ENCODE peak calls at places on chromosomes 11 and 22, in five cellular contexts. C is HepG2, U is K562, N is GM12878, F is SK-N-SH. V is an unnamed sample.

GRCh38 chr11:79582434-79582833 is 141.6 kb upstream of the TENM4 start:
- DNase-seq in C (no peak), U (no peak), N (no peak), F (no peak), V (no peak)

GRCh38 chr11:96338910-96339703 is 3.9 kb downstream of the MAML2 start:
- DNase-seq in C (peak), U (no peak), N (peak), F (no peak), V (peak)

GRCh38 chr11:120564573-120565301 is 53.2 kb downstream of the GRIK4 start:
- DNase-seq in C (no peak), U (peak), N (peak), F (peak), V (peak)

GRCh38 chr11:109138200-109138599 is 283.8 kb upstream of the C11orf87 start:
- DNase-seq in C (no peak), U (no peak), N (no peak), F (no peak), V (peak)

GRCh38 chr22:48901324-48901723 is 926.3 kb downstream of the BRD1 start:
- DNase-seq in C (no peak), U (no peak), N (no peak), F (no peak), V (no peak)

GRCh38 chr11:469684-470667 is 19.9 kb downstream of the PTDSS2 start:
- DNase-seq in C (peak), U (no peak), N (no peak), F (peak), V (peak)

GRCh38 chr11:14894657-14895598 is 2.9 kb upstream of the CYP2R1 start:
- DNase-seq in C (no peak), U (no peak), N (no peak), F (no peak), V (peak)

GRCh38 chr22:28143961-28144745 is 225.1 kb upstream of the PITPNB start:
- DNase-seq in C (no peak), U (no peak), N (no peak), F (no peak), V (no peak)

GRCh38 chr22:46068908-46069481 is 81.3 kb upstream of the PPARA start:
- DNase-seq in C (no peak), U (no peak), N (no peak), F (no peak), V (peak)

GRCh38 chr11:13054278-13054677 is 45.2 kb downstream of the RASSF10 start:
- DNase-seq in C (no peak), U (no peak), N (no peak), F (no peak), V (no peak)

GRCh38 chr22:19545935-19546207 is 21.7 kb upstream of the CLDN5 start:
- DNase-seq in C (no peak), U (no peak), N (no peak), F (no peak), V (no peak)

DNA sequence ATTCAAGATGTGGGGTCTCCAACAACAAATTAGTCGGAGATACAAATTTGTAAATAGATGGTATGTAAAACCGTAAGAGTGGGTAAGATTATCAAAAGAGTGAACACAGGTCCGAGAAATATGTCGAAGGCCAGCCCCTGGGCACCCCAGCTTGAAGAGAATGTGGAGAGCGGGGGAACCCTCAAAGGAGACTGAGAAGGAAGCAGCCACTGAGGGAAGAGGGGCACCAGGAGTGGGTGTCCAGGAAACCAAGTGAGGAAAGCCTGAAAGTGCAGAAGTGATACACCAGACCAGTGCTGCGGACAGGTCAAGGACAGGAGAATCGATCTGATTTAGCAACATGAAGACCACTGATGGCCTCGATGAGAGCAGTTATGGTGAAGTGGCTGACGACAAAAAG is 14.4 kb downstream of the APOL5 start:
- DNase-seq in C (no peak), U (no peak), N (no peak), F (no peak), V (no peak)
- TF ChIP-seq MXI1 in C (no peak), U (no peak), N (no peak), F (no peak), V (no peak)

GRCh38 chr11:68436985-68437926 is 23.3 kb upstream of the PPP6R3 start:
- DNase-seq in C (no peak), U (peak), N (no peak), F (no peak), V (peak)
- TF ChIP-seq MXI1 in C (no peak), U (no peak), N (no peak), F (no peak), V (no peak)

GRCh38 chr22:25134451-25134850 is 65.2 kb upstream of the CRYBB3 start:
- DNase-seq in C (no peak), U (no peak), N (no peak), F (no peak), V (no peak)

GRCh38 chr22:25134028-25134427 is 65.6 kb upstream of the CRYBB3 start:
- DNase-seq in C (no peak), U (no peak), N (no peak), F (peak), V (no peak)

GRCh38 chr22:25127274-25127673 is 72.4 kb upstream of the CRYBB3 start:
- DNase-seq in C (no peak), U (no peak), N (no peak), F (no peak), V (no peak)

GRCh38 chr22:25130462-25130861 is 69.2 kb upstream of the CRYBB3 start:
- DNase-seq in C (no peak), U (no peak), N (no peak), F (no peak), V (no peak)

DNA sequence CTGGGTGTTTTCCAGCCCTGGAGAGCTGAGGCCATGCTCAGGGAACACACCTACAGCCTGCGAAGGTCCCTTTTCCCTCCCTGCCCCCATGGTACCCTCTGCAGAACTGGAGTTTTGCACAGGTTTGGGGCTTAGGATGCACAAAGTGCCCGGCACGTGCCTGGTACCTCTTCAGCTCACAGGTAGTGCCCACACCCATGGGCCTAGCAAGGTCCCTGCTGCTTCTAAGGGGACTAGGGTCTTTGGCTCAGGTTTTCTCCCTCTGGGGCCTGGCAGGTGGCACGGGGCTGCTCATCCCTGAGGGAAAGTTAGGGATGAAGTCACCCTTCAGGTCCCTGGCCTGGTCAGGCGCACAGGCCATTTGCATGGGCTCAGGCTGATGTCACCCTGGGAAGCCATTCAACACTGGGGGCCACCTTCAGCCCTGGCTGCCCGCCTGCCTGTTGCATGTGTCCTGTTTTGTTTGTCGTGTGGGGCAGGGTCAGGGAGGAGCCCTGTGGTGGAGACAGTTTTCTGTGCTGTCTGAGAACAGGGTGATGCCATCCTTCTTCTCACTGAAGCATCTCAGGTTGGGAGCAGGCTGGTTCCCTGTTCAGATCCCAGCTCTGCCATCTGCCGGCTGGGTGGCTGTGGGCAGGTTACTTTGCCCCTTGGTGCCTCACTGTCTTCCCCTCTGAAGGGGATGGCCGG is 68.3 kb upstream of the CRYBB3 start:
- DNase-seq in C (no peak), U (no peak), N (no peak), F (no peak), V (no peak)
- TF ChIP-seq MXI1 in C (no peak), U (no peak), N (no peak), F (no peak), V (no peak)

DNA sequence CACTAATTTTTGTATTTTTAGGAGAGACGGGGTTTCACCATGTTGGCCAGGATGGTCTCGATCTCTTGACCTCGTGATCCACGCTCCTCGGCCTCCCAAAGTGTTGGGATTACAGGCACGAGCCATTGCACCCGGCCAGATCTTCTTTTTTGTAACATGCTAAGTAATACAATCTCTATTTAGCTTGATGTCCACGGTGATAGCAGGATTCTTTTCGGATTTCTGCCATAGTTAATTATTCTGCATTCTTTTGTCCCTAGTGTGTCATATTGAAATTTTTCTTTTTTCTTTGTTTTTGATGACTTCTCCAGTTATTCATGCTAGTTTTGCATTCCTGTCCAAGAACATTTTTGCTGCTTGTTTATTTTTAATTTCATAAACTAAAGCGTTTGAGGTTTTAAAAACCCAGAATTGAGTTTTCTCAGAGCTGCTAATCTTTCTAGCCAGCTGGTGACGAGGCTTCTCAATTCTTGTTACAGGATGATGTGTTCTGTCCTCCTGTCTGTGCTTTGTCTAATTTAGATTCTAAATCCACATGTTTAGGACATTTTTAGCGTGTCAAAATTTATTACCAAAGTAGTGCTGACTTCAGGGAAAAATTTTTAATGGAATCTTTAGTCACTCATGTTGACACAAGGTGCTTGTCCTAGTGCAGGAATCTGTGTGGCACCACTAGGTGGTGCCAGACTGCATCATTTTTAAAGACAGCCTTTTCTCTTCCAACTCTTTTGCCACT is 21.8 kb downstream of the NF2 start:
- DNase-seq in C (peak), U (peak), N (no peak), F (peak), V (peak)
- TF ChIP-seq MXI1 in C (no peak), U (no peak), N (no peak), F (no peak), V (no peak)

GRCh38 chr11:125925247-125925740 is 20.6 kb upstream of the VSIG10L2 start:
- DNase-seq in C (peak), U (no peak), N (no peak), F (no peak), V (no peak)

GRCh38 chr11:125926682-125927081 is 19.2 kb upstream of the VSIG10L2 start:
- DNase-seq in C (no peak), U (no peak), N (no peak), F (no peak), V (no peak)

GRCh38 chr11:125924384-125925007 is 20.2 kb downstream of the DDX25 start:
- DNase-seq in C (no peak), U (no peak), N (no peak), F (no peak), V (no peak)

GRCh38 chr11:125923633-125924032 is 19.3 kb downstream of the DDX25 start:
- DNase-seq in C (no peak), U (no peak), N (no peak), F (no peak), V (no peak)

DNA sequence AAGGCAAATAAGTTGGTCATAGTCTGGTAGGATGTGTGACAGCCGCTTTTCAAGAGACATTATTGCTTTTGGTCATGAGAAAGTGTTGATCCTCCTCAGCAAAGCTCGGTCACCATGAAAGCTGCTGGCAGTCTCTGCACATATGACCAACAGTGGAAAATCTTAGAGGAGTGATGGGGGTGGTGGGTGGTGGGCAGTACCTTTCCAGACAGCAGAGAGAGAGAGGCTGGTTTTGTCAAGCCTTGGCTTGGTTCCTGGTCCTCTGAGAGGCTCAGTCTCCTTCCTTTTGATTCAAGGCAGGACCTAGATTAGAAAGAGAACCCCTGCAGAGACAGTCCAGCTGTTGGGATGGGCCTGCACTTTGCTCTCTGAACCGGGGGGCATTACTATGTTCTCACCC is 20.0 kb upstream of the VSIG10L2 start:
- DNase-seq in C (no peak), U (no peak), N (no peak), F (no peak), V (no peak)
- TF ChIP-seq MXI1 in C (no peak), U (no peak), N (no peak), F (no peak), V (no peak)

GRCh38 chr11:134743809-134744195 is 331.8 kb upstream of the B3GAT1 start:
- DNase-seq in C (no peak), U (no peak), N (no peak), F (no peak), V (no peak)

GRCh38 chr11:134741453-134742227 is 329.6 kb upstream of the B3GAT1 start:
- DNase-seq in C (peak), U (no peak), N (no peak), F (no peak), V (peak)

GRCh38 chr11:134742228-134742612 is 330.2 kb upstream of the B3GAT1 start:
- DNase-seq in C (peak), U (no peak), N (no peak), F (no peak), V (peak)

GRCh38 chr11:134740590-134741342 is 328.7 kb upstream of the B3GAT1 start:
- DNase-seq in C (no peak), U (no peak), N (no peak), F (no peak), V (no peak)

GRCh38 chr11:134742956-134743808 is 331.1 kb upstream of the B3GAT1 start:
- DNase-seq in C (peak), U (no peak), N (no peak), F (no peak), V (no peak)
- TF ChIP-seq MXI1 in C (no peak), U (no peak), N (no peak), F (no peak), V (no peak)

GRCh38 chr22:18120941-18121340 is 10.3 kb downstream of the TUBA8 start:
- DNase-seq in C (no peak), U (no peak), N (no peak), F (no peak), V (no peak)
- TF ChIP-seq MXI1 in C (no peak), U (no peak), N (no peak), F (no peak), V (no peak)

DNA sequence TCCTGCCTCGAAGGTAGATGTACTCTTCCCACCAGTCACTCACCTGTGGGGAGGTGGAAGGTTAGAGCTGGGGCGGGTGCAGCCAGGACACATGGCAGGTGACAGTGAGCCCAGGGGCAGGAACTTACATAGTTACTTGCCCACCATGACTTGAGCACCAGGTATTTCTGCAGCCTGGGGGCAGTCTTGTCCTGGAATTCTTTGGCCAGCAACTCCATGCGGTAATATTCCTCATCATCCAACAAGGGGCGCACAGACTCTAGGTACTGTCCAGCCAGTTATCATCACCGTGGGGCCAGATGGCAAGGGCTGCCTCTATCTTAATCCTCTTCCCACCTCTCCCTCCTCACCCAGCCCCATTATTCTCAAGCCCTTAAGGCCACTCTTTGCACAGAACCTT is 2.2 kb downstream of the CPT1B start:
- DNase-seq in C (peak), U (peak), N (no peak), F (peak), V (peak)
- TF ChIP-seq MXI1 in C (no peak), U (no peak), N (no peak), F (no peak), V (no peak)

GRCh38 chr22:38461057-38461413 is 6.0 kb upstream of the KCNJ4 start:
- DNase-seq in C (no peak), U (no peak), N (no peak), F (no peak), V (no peak)
- TF ChIP-seq MXI1 in C (no peak), U (no peak), N (no peak), F (no peak), V (no peak)